ENCODE peak calls at places on chromosomes 4 and X, in six cellular contexts. I, Y, N, O, Z and E are unnamed samples.

GRCh38 chr4:19947349-19947748 is 304.4 kb upstream of the SLIT2 start:
- DNase-seq in Y (no peak), Z (peak; percentile 73), O (no peak), I (no peak), N (no peak), E (peak; percentile 94)

GRCh38 chr4:98929341-98930267 is 671 bp upstream of the EIF4E start:
- DNase-seq in Y (peak; percentile 58), Z (peak; percentile 98), N (peak; percentile 39), I (peak; percentile 19), O (peak; percentile 99), E (peak; percentile 85)

GRCh38 chr4:152534541-152535231 is 1.2 kb downstream of the FBXW7 start:
- DNase-seq in N (peak; percentile 38), Z (peak; percentile 13), O (peak; percentile 26), Y (peak; percentile 48), I (peak; percentile 56), E (peak; percentile 20)

GRCh38 chr4:128220286-128221235 is 67.1 kb downstream of the PGRMC2 start:
- DNase-seq in I (peak; percentile 10), O (peak; percentile 42), N (no peak), Y (no peak), Z (peak; percentile 87), E (no peak)

GRCh38 chr4:167428172-167428571 is 193.9 kb upstream of the SPOCK3 start:
- DNase-seq in Y (no peak), I (no peak), O (no peak), N (no peak), Z (peak; percentile 2), E (no peak)

GRCh38 chrX:136055651-136056221 is 70.5 kb downstream of the SLC9A6 start:
- DNase-seq in N (no peak), Y (peak; percentile 22), I (no peak), O (no peak), Z (peak; percentile 69), E (peak; percentile 36)

GRCh38 chr4:165288639-165289428 is 38.6 kb upstream of the MSMO1 start:
- DNase-seq in Y (no peak), O (peak; percentile 69), N (no peak), Z (peak; percentile 54), I (no peak), E (no peak)

GRCh38 chr4:107292979-107293378 is 256.9 kb upstream of the DKK2 start:
- DNase-seq in Z (no peak), O (peak; percentile 71), Y (no peak), I (no peak), N (no peak), E (no peak)

GRCh38 chr4:173515458-173515857 is 14.6 kb downstream of the HAND2 start:
- DNase-seq in Y (no peak), Z (no peak), I (no peak), O (no peak), N (no peak), E (no peak)

GRCh38 chr4:11518754-11519153 is 90.1 kb upstream of the HS3ST1 start:
- DNase-seq in Z (no peak), O (no peak), N (no peak), Y (no peak), I (no peak), E (no peak)

GRCh38 chr4:102493794-102494193 is 7.4 kb upstream of the NFKB1 start:
- DNase-seq in N (no peak), O (no peak), Y (no peak), I (no peak), Z (no peak), E (no peak)

GRCh38 chr4:38413524-38414341 is 250.3 kb upstream of the KLF3 start:
- DNase-seq in O (no peak), I (no peak), N (no peak), Z (no peak), Y (no peak), E (no peak)

GRCh38 chrX:23742174-23742692 is 843 bp downstream of the ACOT9 start:
- DNase-seq in N (no peak), O (peak; percentile 59), Y (peak; percentile 39), I (no peak), Z (peak; percentile 68), E (peak; percentile 70)

GRCh38 chr4:24810016-24810415 is 14.6 kb downstream of the SOD3 start:
- DNase-seq in Y (no peak), Z (peak; percentile 49), I (no peak), O (no peak), N (no peak), E (peak; percentile 5)

GRCh38 chrX:47831788-47832187 is 4.9 kb upstream of the ZNF81 start:
- DNase-seq in Y (no peak), I (peak; percentile 43), N (peak; percentile 18), Z (no peak), O (peak; percentile 21), E (no peak)

GRCh38 chr4:21522296-21522695 is 426.3 kb downstream of the KCNIP4 start:
- DNase-seq in Z (no peak), N (no peak), I (no peak), Y (no peak), O (no peak), E (no peak)

GRCh38 chr4:158347596-158347995 is 137.3 kb downstream of the TMEM144 start:
- DNase-seq in Z (no peak), Y (no peak), O (peak; percentile 59), I (no peak), N (no peak), E (no peak)

GRCh38 chr4:15945516-15945915 is 7.0 kb upstream of the FGFBP1 start:
- DNase-seq in Y (no peak), Z (no peak), O (no peak), N (no peak), I (no peak), E (no peak)

GRCh38 chrX:17590892-17591740 is 146.2 kb upstream of the SCML1 start:
- DNase-seq in I (peak; percentile 0), N (peak; percentile 24), Z (peak; percentile 67), Y (peak; percentile 49), O (peak; percentile 64), E (peak; percentile 49)

GRCh38 chr4:74331252-74331651 is 23.0 kb downstream of the EPGN start:
- DNase-seq in Y (no peak), N (no peak), Z (no peak), I (no peak), O (no peak), E (no peak)

GRCh38 chrX:3142259-3143042 is 101.2 kb downstream of the ARSF start:
- DNase-seq in Z (no peak), Y (no peak), I (peak; percentile 2), N (no peak), O (no peak), E (no peak)

GRCh38 chrX:46279214-46279924 is 265.9 kb downstream of the ZNF674 start:
- DNase-seq in N (no peak), I (no peak), Z (no peak), Y (no peak), O (peak; percentile 14), E (no peak)

GRCh38 chr4:100494166-100494565 is 23.7 kb downstream of the EMCN start:
- DNase-seq in Z (peak; percentile 8), I (no peak), O (peak; percentile 12), Y (no peak), N (no peak), E (no peak)

GRCh38 chr4:7691061-7691460 is 248.6 kb downstream of the AFAP1 start:
- DNase-seq in N (no peak), I (no peak), O (no peak), Z (no peak), Y (no peak), E (no peak)

GRCh38 chr4:133150643-133151300 is 1.7 kb downstream of the PCDH10 start:
- DNase-seq in Z (peak; percentile 42), O (no peak), N (no peak), Y (peak; percentile 17), I (no peak), E (no peak)

GRCh38 chrX:115582035-115582870 is 21.3 kb downstream of the PLS3 start:
- DNase-seq in N (peak; percentile 18), O (peak; percentile 46), Z (peak; percentile 30), I (no peak), Y (no peak), E (no peak)
- H3K27ac ChIP-seq in N (peak overlapping the region; percentile 78), O (peak overlapping the region; percentile 79), Z (peak overlapping the region; percentile 63), I (no peak overlapping the region), Y (no peak overlapping the region), E (no peak overlapping the region)

DNA sequence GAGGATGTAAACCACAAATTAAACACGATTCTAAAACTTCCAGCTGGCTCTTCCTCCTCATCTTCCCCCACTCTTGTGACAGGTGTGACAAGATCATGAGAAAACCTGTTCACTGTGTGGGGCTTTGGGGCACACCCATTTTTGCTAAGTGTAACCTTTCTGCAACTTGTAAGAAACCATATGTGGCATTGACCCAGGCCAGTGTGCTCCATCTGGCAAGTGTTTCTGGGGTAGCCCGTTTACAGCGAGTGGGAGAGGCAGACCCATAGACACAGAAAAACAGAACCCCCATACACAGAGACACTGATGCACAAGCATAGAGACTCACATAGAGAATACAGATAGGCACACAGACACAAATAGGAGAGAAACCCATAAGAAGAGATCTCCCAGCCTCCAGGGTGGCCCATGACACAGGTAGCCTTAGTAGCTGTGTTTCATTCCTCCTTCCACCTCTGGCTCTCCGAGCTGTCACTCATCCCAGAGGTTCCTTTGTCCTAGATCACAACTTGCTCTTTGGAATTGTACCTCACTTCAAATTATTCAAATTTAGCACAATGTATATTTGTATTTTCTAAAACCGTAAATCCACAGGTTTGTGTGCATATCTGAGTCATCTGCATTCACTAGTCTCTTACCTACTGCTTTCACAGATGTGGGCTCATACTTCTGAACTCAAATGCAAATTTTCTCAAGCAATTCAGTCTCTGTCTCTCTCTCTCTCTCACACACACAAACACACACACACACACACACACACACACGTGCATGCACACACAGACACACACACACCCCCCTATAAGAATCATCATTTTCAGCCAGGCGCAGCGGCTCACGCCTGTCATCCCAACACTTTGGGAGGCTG is 114.4 kb downstream of the SH3KBP1 start:
- DNase-seq in Z (no peak), N (no peak), I (no peak), O (no peak), Y (no peak), E (no peak)
- H3K4me1 ChIP-seq in Z (peaks cover 13% of the 10 kb centered on the region), N (peaks cover 44% of the 10 kb centered on the region), I (peaks cover 60% of the 10 kb centered on the region), O (no peaks in the 10 kb centered on the region), Y (peaks cover 2% of the 10 kb centered on the region), E (peaks cover 14% of the 10 kb centered on the region)

GRCh38 chr4:41132055-41132683 is 82.2 kb downstream of the APBB2 start:
- DNase-seq in N (no peak), Z (no peak), O (peak; percentile 48), I (no peak), Y (no peak), E (no peak)

GRCh38 chr4:41134581-41134980 is 79.8 kb downstream of the APBB2 start:
- DNase-seq in Y (no peak), I (no peak), Z (no peak), N (no peak), O (no peak), E (no peak)

GRCh38 chr4:41135761-41136160 is 78.6 kb downstream of the APBB2 start:
- DNase-seq in Y (no peak), I (no peak), O (peak; percentile 56), N (no peak), Z (no peak), E (no peak)

GRCh38 chr4:41136456-41136855 is 77.9 kb downstream of the APBB2 start:
- DNase-seq in Z (no peak), Y (no peak), O (no peak), N (no peak), I (no peak), E (no peak)

DNA sequence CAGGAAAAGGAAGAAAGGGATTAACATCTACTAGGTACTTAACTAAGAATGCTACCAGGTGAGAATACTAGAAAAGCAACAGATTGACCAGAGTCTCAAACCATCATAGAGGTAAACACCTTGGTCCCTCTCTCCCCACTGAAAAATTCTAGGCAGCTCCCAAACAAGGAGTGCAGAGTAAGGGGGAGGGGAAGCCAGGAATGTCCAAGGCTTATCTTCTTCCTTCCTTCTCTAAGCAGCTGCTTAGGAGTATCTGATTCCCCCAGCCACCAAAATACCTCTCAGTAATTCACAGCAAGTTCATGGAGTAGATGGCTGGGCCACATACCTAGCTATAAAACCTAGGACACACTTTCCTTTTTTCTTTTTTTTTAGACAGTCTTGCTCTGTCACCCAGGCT is 80.7 kb downstream of the APBB2 start:
- DNase-seq in N (no peak), Z (no peak), Y (no peak), O (no peak), I (no peak), E (no peak)
- H3K4me3 ChIP-seq in N (no peak overlapping the region), Z (no peak overlapping the region), Y (no peak overlapping the region), O (no peak overlapping the region), I (no peak overlapping the region), E (no peak overlapping the region)

GRCh38 chr4:3303840-3304715 is 11.3 kb downstream of the RGS12 start:
- DNase-seq in N (no peak), Y (no peak), Z (no peak), O (no peak), I (no peak), E (no peak)
- H3K27ac ChIP-seq in N (no peak overlapping the region), Y (no peak overlapping the region), Z (no peak overlapping the region), O (no peak overlapping the region), I (no peak overlapping the region), E (no peak overlapping the region)